ENCODE peak calls at places on chromosomes 12 and 14, in four cellular contexts. C is pancreas, T is esophagus muscularis mucosa, Z is ovary. I is an unnamed sample. For H3K4me1 and H3K9me3, the result is how much of the 10 kb centered on the place peaks cover.

GRCh38 chr14:101116065-101116464 is 212.5 kb upstream of the RTL1 start:
- DNase-seq in C (no peak), T (peak), Z (no peak), I (no peak)

GRCh38 chr14:68076451-68076850 is 256.9 kb downstream of the RAD51B start:
- DNase-seq in C (no peak), T (no peak), Z (no peak), I (no peak)

GRCh38 chr12:92769124-92769901 is 66.5 kb downstream of the PLEKHG7 start:
- DNase-seq in C (no peak), T (no peak), Z (no peak), I (no peak)

GRCh38 chr12:26744697-26745440 is 88.1 kb downstream of the ITPR2 start:
- DNase-seq in C (no peak), T (no peak), Z (no peak), I (no peak)

GRCh38 chr14:33377596-33378390 is 439.1 kb downstream of the NPAS3 start:
- DNase-seq in C (no peak), T (no peak), Z (no peak), I (no peak)

GRCh38 chr12:63098851-63099250 is 52.1 kb downstream of the AVPR1A start:
- DNase-seq in C (no peak), T (no peak), Z (no peak), I (no peak)

GRCh38 chr14:63713765-63714164 is 14.1 kb downstream of the SGPP1 start:
- DNase-seq in C (no peak), T (no peak), Z (no peak), I (no peak)

GRCh38 chr12:62711626-62712305 is 223.2 kb downstream of the PPM1H start:
- DNase-seq in C (no peak), T (no peak), Z (no peak), I (no peak)

GRCh38 chr14:77822307-77822706 is 22.4 kb downstream of the ADCK1 start:
- DNase-seq in C (no peak), T (no peak), Z (no peak), I (no peak)

GRCh38 chr14:94679941-94680340 is 67.8 kb downstream of the SERPINA3 start:
- DNase-seq in C (no peak), T (no peak), Z (no peak), I (no peak)

GRCh38 chr12:101001669-101002068 is 207.1 kb downstream of the ANO4 start:
- DNase-seq in C (no peak), T (no peak), Z (no peak), I (no peak)

GRCh38 chr12:116202940-116203339 is 74.6 kb downstream of the MED13L start:
- DNase-seq in C (no peak), T (no peak), Z (no peak), I (no peak)

GRCh38 chr14:92726933-92727262 is 21.5 kb downstream of the LGMN start:
- DNase-seq in C (no peak), T (no peak), Z (no peak), I (no peak)

GRCh38 chr12:127355061-127355820 is 911.7 kb upstream of the TMEM132C start:
- DNase-seq in C (no peak), T (peak), Z (no peak), I (no peak)

GRCh38 chr14:64745511-64746041 is 41.4 kb downstream of the PLEKHG3 start:
- DNase-seq in C (no peak), T (no peak), Z (no peak), I (no peak)
- TF ChIP-seq CTCF in C (no peak), T (peak), Z (no peak), I (peak)

GRCh38 chr12:108313236-108313608 is 25.9 kb downstream of the CMKLR1 start:
- DNase-seq in C (no peak), T (no peak), Z (no peak), I (no peak)
- H3K4me1 ChIP-seq in C (under half), T (under half), Z (under half), I (half or more)

DNA sequence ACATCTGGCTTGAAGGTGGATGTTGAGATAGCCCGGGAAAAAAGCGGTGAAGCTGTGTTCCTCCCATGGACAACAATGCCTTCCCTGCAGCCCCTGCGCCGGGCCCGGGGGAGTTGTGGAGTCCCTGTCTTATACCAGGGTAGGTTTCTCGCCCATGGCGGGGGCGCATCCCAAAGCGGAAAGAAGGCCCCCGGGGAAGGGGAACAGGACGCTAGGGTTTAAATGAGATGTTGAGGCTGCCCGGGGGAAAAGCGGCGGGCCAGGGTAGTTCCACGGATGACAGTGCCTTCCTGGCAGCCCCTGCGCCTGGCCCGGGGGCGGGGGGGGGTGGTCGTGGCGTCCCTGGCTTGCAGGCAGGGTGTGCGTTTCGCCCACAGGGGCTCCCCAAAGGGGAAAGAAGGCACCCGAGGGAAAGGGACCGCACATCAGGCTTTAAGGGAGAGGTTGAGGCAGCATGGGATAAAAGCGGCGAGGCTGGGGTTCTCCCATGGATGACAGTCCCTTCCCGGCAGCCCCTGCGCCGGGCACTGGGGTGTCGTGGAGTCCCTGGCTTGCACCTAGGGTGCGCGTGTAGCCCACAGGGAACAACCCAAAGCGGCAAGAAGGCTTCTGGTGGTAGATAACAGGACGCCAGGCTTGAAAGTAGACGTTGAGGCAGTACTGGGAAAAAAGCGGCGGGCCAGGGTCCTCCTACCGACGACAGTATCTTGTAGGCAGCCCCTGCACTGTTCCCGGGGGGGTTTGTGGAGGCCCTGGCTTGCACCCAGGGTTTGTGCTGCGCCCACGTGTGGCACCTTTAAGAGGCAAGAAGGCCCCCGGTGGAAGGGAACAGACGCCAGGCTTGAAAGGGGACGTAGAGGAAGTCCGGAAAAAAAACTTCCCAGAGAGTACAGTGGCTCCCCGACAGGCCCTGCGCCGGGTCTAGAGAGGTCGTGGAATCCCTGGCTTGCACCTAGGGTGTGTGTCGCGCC is 160.8 kb upstream of the ALG10B start:
- DNase-seq in C (no peak), T (peak), Z (no peak), I (no peak)
- H3K9me3 ChIP-seq in C (under half), T (under half), Z (under half), I (under half)

DNA sequence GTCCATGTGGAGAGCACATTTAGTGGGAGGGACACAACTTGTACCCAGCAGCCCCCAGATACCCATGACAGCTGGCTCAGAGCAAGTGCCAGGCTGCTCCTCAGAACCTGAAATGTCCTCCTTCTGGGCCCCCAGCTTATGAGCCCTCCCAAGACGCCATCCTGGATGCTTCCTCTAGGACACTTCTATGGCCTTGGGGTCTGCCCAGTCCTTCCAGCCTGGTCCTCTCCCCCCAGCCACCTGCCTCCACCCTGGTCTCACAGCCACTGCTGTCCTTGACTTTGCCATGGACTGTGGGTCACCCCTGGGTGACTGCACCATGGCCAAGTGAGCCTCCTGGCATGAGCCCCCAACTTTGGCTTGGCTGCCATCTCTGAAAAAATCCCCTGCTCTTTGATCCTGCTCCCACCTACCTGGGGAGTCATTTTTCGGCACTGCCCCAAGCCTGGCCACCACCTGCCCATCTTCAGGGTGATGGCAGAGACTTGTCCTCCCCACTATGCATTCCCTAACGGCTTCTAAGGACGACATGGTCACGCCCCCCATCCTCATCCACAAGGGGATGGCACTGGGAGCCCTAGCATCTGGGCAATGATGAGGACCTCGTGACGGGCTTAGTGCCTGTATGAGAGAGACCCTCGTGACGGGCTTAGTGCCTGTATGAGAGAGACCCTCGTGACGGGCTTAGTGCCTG is 323.7 kb downstream of the TMEM121 start:
- DNase-seq in C (no peak), T (no peak), Z (peak), I (no peak)
- TF ChIP-seq CTCF in C (no peak), T (no peak), Z (no peak), I (no peak)

DNA sequence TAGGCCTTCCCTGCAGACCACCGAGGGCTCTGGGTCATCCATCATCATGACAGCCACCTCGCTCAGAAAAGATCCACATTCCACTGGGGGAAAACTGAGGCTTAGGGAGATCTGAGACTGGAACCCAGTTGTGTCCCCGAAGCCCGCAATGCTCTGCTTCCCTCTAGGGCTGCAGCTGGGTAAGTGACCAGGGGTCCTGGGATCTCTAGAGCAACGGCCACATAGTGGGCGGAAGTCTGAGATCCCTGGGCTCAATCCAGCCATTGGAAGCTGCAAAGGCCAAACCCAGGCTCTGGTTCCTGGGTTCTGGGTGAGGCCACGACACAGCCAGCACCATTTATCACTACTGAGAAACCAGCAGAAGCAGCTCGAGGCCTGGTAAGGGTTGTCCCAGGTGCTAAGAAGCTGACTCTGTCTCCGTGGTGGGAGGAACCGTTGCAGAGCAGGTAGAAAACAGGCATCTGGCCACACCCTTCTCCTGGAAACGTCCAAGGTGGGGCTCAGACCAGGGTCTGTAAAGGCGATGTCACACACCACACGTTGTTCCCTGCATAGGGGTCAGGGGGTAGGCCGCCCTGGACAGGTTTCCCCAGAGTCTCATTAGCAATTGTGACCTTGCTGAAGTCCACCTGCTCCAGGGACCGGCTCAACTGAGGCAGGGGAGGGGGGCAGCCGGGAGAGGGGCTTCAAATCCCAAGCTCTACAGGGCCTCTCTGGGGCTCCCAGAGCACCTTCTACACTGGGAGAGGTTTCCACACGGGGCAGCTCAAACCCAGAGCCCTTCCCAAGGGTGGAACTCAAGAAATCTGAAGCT is 38.6 kb downstream of the BCL11B start:
- DNase-seq in C (no peak), T (no peak), Z (no peak), I (no peak)
- H3K4me1 ChIP-seq in C (under half), T (under half), Z (under half), I (under half)

GRCh38 chr12:130200445-130200844 is 38.2 kb downstream of the FZD10 start:
- DNase-seq in C (no peak), T (no peak), Z (no peak), I (no peak)
- H3K9me3 ChIP-seq in C (under half), T (under half), Z (under half), I (under half)

GRCh38 chr12:105330938-105331804 is 680 bp downstream of the C12orf75 start:
- DNase-seq in C (peak), T (peak), Z (no peak), I (no peak)
- TF ChIP-seq CTCF in C (no peak), T (no peak), Z (no peak), I (no peak)

GRCh38 chr12:6218526-6218925 is 18.3 kb downstream of the CD9 start:
- DNase-seq in C (no peak), T (no peak), Z (no peak), I (no peak)
- H3K4me1 ChIP-seq in C (under half), T (half or more), Z (under half), I (half or more)